ENCODE peak calls at places on chromosomes 3 and 15, in seven cellular contexts. One of them, this sample, is unnamed.

GRCh38 chr3:112653209-112653871 is 12.4 kb upstream of the CCDC80 start:
- DNase-seq in tibial artery: peak
- DNase-seq in GM12878: no peak
- DNase-seq in HL-60: no peak
- DNase-seq in cardiac muscle cell: peak
- DNase-seq in kidney: no peak
- DNase-seq in suprapubic skin: no peak
- DNase-seq in this sample: no peak

GRCh38 chr3:190076601-190077444 is 43.9 kb downstream of the P3H2 start:
- DNase-seq in tibial artery: peak
- DNase-seq in cardiac muscle cell: peak
- DNase-seq in kidney: peak
- DNase-seq in HL-60: no peak
- DNase-seq in suprapubic skin: no peak
- DNase-seq in GM12878: no peak
- DNase-seq in this sample: no peak

GRCh38 chr3:166837535-166837934 is 542.6 kb downstream of the ZBBX start:
- DNase-seq in HL-60: no peak
- DNase-seq in GM12878: no peak
- DNase-seq in suprapubic skin: no peak
- DNase-seq in cardiac muscle cell: no peak
- DNase-seq in tibial artery: no peak
- DNase-seq in kidney: no peak
- DNase-seq in this sample: no peak

GRCh38 chr15:66646308-66646707 is 55.7 kb upstream of the SMAD6 start:
- DNase-seq in GM12878: no peak
- DNase-seq in cardiac muscle cell: peak
- DNase-seq in HL-60: no peak
- DNase-seq in kidney: no peak
- DNase-seq in suprapubic skin: no peak
- DNase-seq in tibial artery: no peak
- DNase-seq in this sample: no peak

GRCh38 chr3:30342319-30343060 is 263.9 kb upstream of the TGFBR2 start:
- DNase-seq in suprapubic skin: no peak
- DNase-seq in HL-60: no peak
- DNase-seq in GM12878: no peak
- DNase-seq in cardiac muscle cell: peak
- DNase-seq in tibial artery: peak
- DNase-seq in kidney: no peak
- DNase-seq in this sample: no peak

GRCh38 chr3:161108840-161109239 is 3.7 kb upstream of the B3GALNT1 start:
- DNase-seq in suprapubic skin: no peak
- DNase-seq in cardiac muscle cell: no peak
- DNase-seq in kidney: no peak
- DNase-seq in tibial artery: no peak
- DNase-seq in HL-60: no peak
- DNase-seq in GM12878: no peak
- DNase-seq in this sample: no peak

GRCh38 chr3:147297756-147298155 is 108.6 kb downstream of the ZIC4 start:
- DNase-seq in cardiac muscle cell: no peak
- DNase-seq in GM12878: no peak
- DNase-seq in HL-60: no peak
- DNase-seq in suprapubic skin: no peak
- DNase-seq in tibial artery: no peak
- DNase-seq in kidney: no peak
- DNase-seq in this sample: no peak

GRCh38 chr15:101242160-101242998 is 9.5 kb downstream of the CHSY1 start:
- DNase-seq in cardiac muscle cell: peak
- DNase-seq in suprapubic skin: no peak
- DNase-seq in kidney: no peak
- DNase-seq in GM12878: peak
- DNase-seq in HL-60: peak
- DNase-seq in tibial artery: no peak
- DNase-seq in this sample: peak

GRCh38 chr15:52483712-52484111 is 45.0 kb downstream of the MYO5A start:
- DNase-seq in cardiac muscle cell: peak
- DNase-seq in kidney: no peak
- DNase-seq in suprapubic skin: no peak
- DNase-seq in GM12878: no peak
- DNase-seq in tibial artery: no peak
- DNase-seq in HL-60: peak
- DNase-seq in this sample: no peak
- H3K4me3 ChIP-seq in cardiac muscle cell: no peak
- H3K4me3 ChIP-seq in kidney: no peak
- H3K4me3 ChIP-seq in suprapubic skin: no peak
- H3K4me3 ChIP-seq in GM12878: no peak
- H3K4me3 ChIP-seq in tibial artery: no peak
- H3K4me3 ChIP-seq in HL-60: no peak
- H3K4me3 ChIP-seq in this sample: no peak

GRCh38 chr3:127746400-127747057 is 73.8 kb downstream of the ABTB1 start:
- DNase-seq in HL-60: no peak
- DNase-seq in suprapubic skin: no peak
- DNase-seq in kidney: no peak
- DNase-seq in tibial artery: no peak
- DNase-seq in GM12878: no peak
- DNase-seq in cardiac muscle cell: no peak
- DNase-seq in this sample: no peak
- TF ChIP-seq CTCF in HL-60: no peak
- TF ChIP-seq CTCF in suprapubic skin: no peak
- TF ChIP-seq CTCF in kidney: peak
- TF ChIP-seq CTCF in tibial artery: no peak
- TF ChIP-seq CTCF in GM12878: no peak
- TF ChIP-seq CTCF in cardiac muscle cell: peak
- TF ChIP-seq CTCF in this sample: peak

GRCh38 chr15:33188159-33188558 is 6.4 kb downstream of the FMN1 start:
- DNase-seq in HL-60: no peak
- DNase-seq in suprapubic skin: no peak
- DNase-seq in tibial artery: no peak
- DNase-seq in GM12878: no peak
- DNase-seq in cardiac muscle cell: no peak
- DNase-seq in kidney: no peak
- DNase-seq in this sample: no peak
- H3K4me3 ChIP-seq in HL-60: no peak
- H3K4me3 ChIP-seq in suprapubic skin: no peak
- H3K4me3 ChIP-seq in tibial artery: no peak
- H3K4me3 ChIP-seq in GM12878: peak
- H3K4me3 ChIP-seq in cardiac muscle cell: no peak
- H3K4me3 ChIP-seq in kidney: no peak
- H3K4me3 ChIP-seq in this sample: no peak

GRCh38 chr3:149527531-149528343 is 53.2 kb downstream of the TM4SF4 start:
- DNase-seq in GM12878: no peak
- DNase-seq in HL-60: no peak
- DNase-seq in kidney: no peak
- DNase-seq in tibial artery: peak
- DNase-seq in suprapubic skin: no peak
- DNase-seq in cardiac muscle cell: peak
- DNase-seq in this sample: no peak
- TF ChIP-seq CTCF in GM12878: no peak
- TF ChIP-seq CTCF in HL-60: no peak
- TF ChIP-seq CTCF in kidney: peak
- TF ChIP-seq CTCF in tibial artery: peak
- TF ChIP-seq CTCF in suprapubic skin: no peak
- TF ChIP-seq CTCF in cardiac muscle cell: peak
- TF ChIP-seq CTCF in this sample: no peak

GRCh38 chr3:71350998-71351397 is 232.5 kb downstream of the FOXP1 start:
- DNase-seq in suprapubic skin: no peak
- DNase-seq in tibial artery: no peak
- DNase-seq in GM12878: no peak
- DNase-seq in kidney: no peak
- DNase-seq in cardiac muscle cell: no peak
- DNase-seq in HL-60: no peak
- DNase-seq in this sample: no peak
- H3K4me3 ChIP-seq in suprapubic skin: no peak
- H3K4me3 ChIP-seq in tibial artery: no peak
- H3K4me3 ChIP-seq in GM12878: no peak
- H3K4me3 ChIP-seq in kidney: no peak
- H3K4me3 ChIP-seq in cardiac muscle cell: no peak
- H3K4me3 ChIP-seq in HL-60: no peak
- H3K4me3 ChIP-seq in this sample: no peak

DNA sequence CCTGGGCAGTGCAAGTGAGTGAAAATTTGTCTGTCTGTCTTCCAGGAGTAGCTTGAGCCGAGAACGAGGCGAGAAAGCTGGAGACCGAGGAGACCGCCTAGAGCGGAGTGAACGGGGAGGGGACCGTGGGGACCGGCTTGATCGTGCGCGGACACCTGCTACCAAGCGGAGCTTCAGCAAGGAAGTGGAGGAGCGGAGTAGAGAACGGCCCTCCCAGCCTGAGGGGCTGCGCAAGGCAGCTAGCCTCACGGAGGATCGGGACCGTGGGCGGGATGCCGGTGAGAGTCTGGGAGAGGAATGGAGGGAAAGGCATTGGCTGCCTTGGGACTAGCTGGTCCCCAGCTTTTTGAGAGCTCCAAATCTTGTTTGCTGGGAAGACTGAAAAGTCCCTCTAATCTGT is 10.2 kb upstream of the FAM131A start:
- DNase-seq in suprapubic skin: peak
- DNase-seq in cardiac muscle cell: no peak
- DNase-seq in GM12878: no peak
- DNase-seq in HL-60: no peak
- DNase-seq in tibial artery: no peak
- DNase-seq in kidney: no peak
- DNase-seq in this sample: no peak
- TF ChIP-seq CTCF in suprapubic skin: no peak
- TF ChIP-seq CTCF in cardiac muscle cell: no peak
- TF ChIP-seq CTCF in GM12878: no peak
- TF ChIP-seq CTCF in HL-60: no peak
- TF ChIP-seq CTCF in tibial artery: no peak
- TF ChIP-seq CTCF in kidney: no peak
- TF ChIP-seq CTCF in this sample: no peak

GRCh38 chr15:40192942-40193341 is 32.1 kb downstream of the BUB1B start:
- DNase-seq in GM12878: no peak
- DNase-seq in suprapubic skin: no peak
- DNase-seq in kidney: no peak
- DNase-seq in HL-60: no peak
- DNase-seq in tibial artery: no peak
- DNase-seq in cardiac muscle cell: peak
- DNase-seq in this sample: no peak
- H3K4me3 ChIP-seq in GM12878: no peak
- H3K4me3 ChIP-seq in suprapubic skin: no peak
- H3K4me3 ChIP-seq in kidney: no peak
- H3K4me3 ChIP-seq in HL-60: no peak
- H3K4me3 ChIP-seq in tibial artery: no peak
- H3K4me3 ChIP-seq in cardiac muscle cell: no peak
- H3K4me3 ChIP-seq in this sample: no peak

DNA sequence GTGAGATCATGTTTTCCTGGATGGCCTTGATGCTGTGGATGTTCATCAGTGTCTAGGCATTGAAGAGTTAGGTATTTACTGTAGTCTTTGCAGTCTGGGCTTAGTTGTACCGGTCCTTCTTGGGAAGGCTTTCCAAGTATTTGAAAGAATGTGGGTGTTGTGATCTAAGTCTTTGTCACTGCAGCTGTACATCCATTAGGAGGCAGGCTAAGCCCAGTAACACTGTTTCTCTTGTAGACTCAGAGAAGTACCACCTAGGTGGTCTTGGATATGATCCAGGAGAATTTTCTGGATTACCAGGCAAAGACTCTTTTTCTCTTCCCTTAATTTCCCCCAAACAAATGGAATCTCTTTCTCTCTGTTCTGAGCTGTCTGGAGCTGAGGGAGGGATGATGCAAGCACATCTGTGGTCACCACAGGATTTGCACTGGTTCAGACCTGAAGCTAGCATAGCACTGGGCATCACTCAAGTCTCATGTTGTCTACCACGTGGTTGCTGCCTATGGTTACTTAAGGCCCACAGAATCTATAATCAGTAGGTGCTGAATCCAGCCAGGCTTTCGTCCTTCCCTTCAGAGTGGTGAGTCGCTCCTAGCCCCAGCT is 227.6 kb downstream of the NECTIN3 start:
- DNase-seq in HL-60: no peak
- DNase-seq in suprapubic skin: no peak
- DNase-seq in GM12878: no peak
- DNase-seq in kidney: no peak
- DNase-seq in tibial artery: no peak
- DNase-seq in cardiac muscle cell: peak
- DNase-seq in this sample: no peak
- TF ChIP-seq CTCF in HL-60: no peak
- TF ChIP-seq CTCF in suprapubic skin: no peak
- TF ChIP-seq CTCF in GM12878: no peak
- TF ChIP-seq CTCF in kidney: no peak
- TF ChIP-seq CTCF in tibial artery: no peak
- TF ChIP-seq CTCF in cardiac muscle cell: peak
- TF ChIP-seq CTCF in this sample: no peak